ENCODE peak calls at places on chromosomes 6 and 20, in ten cellular contexts. M is T-helper 1 cell; Y is CD8-positive, alpha-beta T cell; N is T-cell; J is MV-4-11; C is vagina; T is NCI-H1930; X is AG04450; R is T-helper 9 cell; I is NCI-H460. K is an unnamed sample.

GRCh38 chr6:158086706-158087518 is 81.2 kb downstream of the SERAC1 start:
- DNase-seq in Y (no peak), M (no peak), I (no peak), J (peak), R (no peak), X (no peak), T (no peak), N (no peak), C (no peak), K (no peak)

GRCh38 chr20:56810141-56810540 is 181.0 kb downstream of the TFAP2C start:
- DNase-seq in X (no peak), Y (no peak), M (no peak), I (no peak), T (no peak), N (no peak), R (no peak), J (no peak), C (no peak), K (no peak)

GRCh38 chr6:39568896-39569295 is 156.3 kb downstream of the KIF6 start:
- DNase-seq in N (no peak), J (no peak), I (no peak), M (no peak), T (no peak), Y (no peak), C (no peak), R (no peak), X (no peak), K (no peak)

GRCh38 chr6:64010010-64010409 is 374.4 kb downstream of the PHF3 start:
- DNase-seq in C (no peak), Y (no peak), M (no peak), N (no peak), I (no peak), X (no peak), T (no peak), R (no peak), J (no peak), K (no peak)

GRCh38 chr6:3592371-3592941 is 135.6 kb upstream of the SLC22A23 start:
- DNase-seq in X (peak), J (peak), M (no peak), N (no peak), Y (no peak), R (no peak), I (peak), T (no peak), C (peak), K (no peak)

GRCh38 chr6:31203345-31203979 is 33.0 kb upstream of the POU5F1 start:
- DNase-seq in I (peak), X (no peak), M (no peak), T (peak), Y (no peak), C (no peak), J (peak), N (peak), R (peak), K (no peak)

GRCh38 chr20:44447827-44448419 is 27.8 kb upstream of the TTPAL start:
- DNase-seq in M (no peak), J (no peak), N (no peak), I (no peak), C (no peak), T (no peak), R (no peak), X (no peak), Y (no peak), K (no peak)

GRCh38 chr6:123962508-123962907 is 158.8 kb downstream of the NKAIN2 start:
- DNase-seq in N (no peak), I (no peak), R (no peak), Y (no peak), X (no peak), M (no peak), T (no peak), J (no peak), C (no peak), K (no peak)

GRCh38 chr6:159723259-159723658 is 4.0 kb upstream of the WTAP start:
- DNase-seq in T (no peak), N (no peak), J (no peak), M (no peak), Y (no peak), X (no peak), C (no peak), I (no peak), R (no peak), K (no peak)

GRCh38 chr20:11845311-11845710 is 72.4 kb upstream of the BTBD3 start:
- DNase-seq in C (no peak), R (no peak), J (no peak), X (no peak), T (no peak), M (no peak), N (no peak), Y (no peak), I (no peak), K (no peak)

GRCh38 chr6:21005816-21006553 is 471.7 kb downstream of the CDKAL1 start:
- DNase-seq in Y (no peak), X (peak), I (peak), R (no peak), T (no peak), N (no peak), C (no peak), J (peak), M (no peak), K (no peak)

GRCh38 chr20:33602826-33603590 is 59.1 kb upstream of the C20orf144 start:
- DNase-seq in I (no peak), X (no peak), M (no peak), C (no peak), J (peak), R (no peak), T (no peak), Y (no peak), N (no peak), K (no peak)

GRCh38 chr6:137645850-137646249 is 151.7 kb upstream of the OLIG3 start:
- DNase-seq in Y (no peak), T (no peak), R (no peak), M (no peak), C (no peak), X (no peak), N (no peak), I (no peak), J (no peak), K (no peak)

GRCh38 chr6:43159599-43159998 is 11.5 kb upstream of the SRF start:
- DNase-seq in T (no peak), M (no peak), Y (no peak), J (no peak), R (no peak), X (no peak), N (no peak), I (no peak), C (no peak), K (no peak)

GRCh38 chr6:16305788-16306187 is 67.4 kb downstream of the GMPR start:
- DNase-seq in T (no peak), R (no peak), J (no peak), M (no peak), X (no peak), I (no peak), C (no peak), N (no peak), Y (no peak), K (no peak)

GRCh38 chr6:157840776-157841175 is 17.7 kb downstream of the SNX9 start:
- DNase-seq in X (peak), J (no peak), Y (no peak), M (no peak), T (no peak), I (no peak), R (no peak), N (no peak), C (no peak), K (no peak)

GRCh38 chr6:118659513-118660217 is 8.3 kb upstream of the CEP85L start:
- DNase-seq in M (no peak), Y (no peak), J (no peak), N (no peak), X (no peak), I (no peak), C (no peak), R (no peak), T (no peak), K (no peak)

GRCh38 chr6:159693128-159693893 is at the start of gene SOD2:
- DNase-seq in N (peak), T (peak), Y (peak), X (peak), C (peak), M (peak), R (peak), I (peak), J (peak), K (no peak)

GRCh38 chr20:62462976-62463592 is 12.7 kb downstream of the GATA5 start:
- DNase-seq in N (no peak), R (no peak), X (no peak), M (no peak), I (no peak), J (no peak), Y (no peak), T (no peak), C (no peak), K (no peak)

GRCh38 chr20:47274449-47275108 is 81.9 kb downstream of the ZMYND8 start:
- DNase-seq in J (peak), C (no peak), T (no peak), M (no peak), Y (no peak), R (no peak), X (peak), N (no peak), I (peak), K (no peak)

GRCh38 chr20:24027229-24027628 is 38.6 kb upstream of the GGTLC1 start:
- DNase-seq in Y (peak), R (peak), I (no peak), M (peak), N (peak), J (peak), C (no peak), T (no peak), X (no peak), K (no peak)

GRCh38 chr6:111803804-111804203 is 69.4 kb downstream of the FYN start:
- DNase-seq in X (peak), J (no peak), R (no peak), Y (no peak), N (no peak), M (no peak), T (no peak), C (no peak), I (no peak), K (no peak)

GRCh38 chr20:31694842-31695593 is 27.6 kb downstream of the BCL2L1 start:
- DNase-seq in J (no peak), X (no peak), Y (no peak), M (no peak), N (no peak), I (no peak), R (no peak), T (no peak), C (no peak), K (no peak)

GRCh38 chr20:891121-892080 is 24.7 kb downstream of the ANGPT4 start:
- DNase-seq in X (no peak), N (no peak), R (no peak), M (no peak), J (peak), I (no peak), Y (no peak), C (peak), T (no peak), K (no peak)